ENCODE peak calls at places on chromosome X, in ten cellular contexts. E is mucosa of descending colon, T is colonic mucosa, M is fibroblast of pulmonary artery, W is Calu3, Z is kidney epithelial cell, S is astrocyte, P is Panc1, H is AG09309, B is uterus. N is an unnamed sample.

GRCh38 chrX:72539822-72540221 is 32.8 kb downstream of the HDAC8 start:
- DNase-seq in E (no peak), T (no peak), M (no peak), W (no peak), Z (no peak), S (no peak), P (no peak), H (no peak), B (no peak), N (no peak)

GRCh38 chrX:152927858-152928760 is 30.2 kb downstream of the ZNF185 start:
- DNase-seq in E (no peak), T (no peak), M (no peak), W (no peak), Z (no peak), S (no peak), P (no peak), H (no peak), B (no peak), N (no peak)

GRCh38 chrX:33808636-33809035 is 323.5 kb downstream of the FAM47A start:
- DNase-seq in E (no peak), T (no peak), M (no peak), W (no peak), Z (no peak), S (no peak), P (no peak), H (no peak), B (no peak), N (no peak)

GRCh38 chrX:16320765-16321355 is 153.6 kb downstream of the MAGEB17 start:
- DNase-seq in E (no peak), T (no peak), M (no peak), W (no peak), Z (peak), S (peak), P (no peak), H (no peak), B (no peak), N (peak)

GRCh38 chrX:122238801-122239200 is 945.3 kb upstream of the GRIA3 start:
- DNase-seq in E (no peak), T (no peak), M (peak), W (no peak), Z (no peak), S (peak), P (no peak), H (no peak), B (no peak), N (peak)

GRCh38 chrX:100208076-100208475 is 202.0 kb downstream of the PCDH19 start:
- DNase-seq in E (no peak), T (no peak), M (no peak), W (no peak), Z (no peak), S (no peak), P (no peak), H (no peak), B (no peak), N (no peak)

GRCh38 chrX:15789979-15790765 is at the start of gene ZRSR2:
- DNase-seq in E (peak), T (peak), M (peak), W (peak), Z (peak), S (peak), P (peak), H (no peak), B (peak), N (peak)

GRCh38 chrX:118226060-118226428 is 109.4 kb upstream of the KLHL13 start:
- DNase-seq in E (no peak), T (no peak), M (peak), W (no peak), Z (no peak), S (peak), P (peak), H (no peak), B (no peak), N (no peak)

GRCh38 chrX:13855689-13856425 is 39.0 kb upstream of the GPM6B start:
- DNase-seq in E (no peak), T (no peak), M (no peak), W (no peak), Z (no peak), S (peak), P (no peak), H (no peak), B (no peak), N (no peak)

GRCh38 chrX:10110984-10111363 is 45.8 kb upstream of the CLCN4 start:
- DNase-seq in E (peak), T (no peak), M (no peak), W (no peak), Z (no peak), S (no peak), P (no peak), H (no peak), B (no peak), N (peak)

GRCh38 chrX:108053218-108053617 is 8.4 kb downstream of the VSIG1 start:
- DNase-seq in E (no peak), T (no peak), M (no peak), W (no peak), Z (no peak), S (no peak), P (no peak), H (no peak), B (no peak), N (no peak)

GRCh38 chrX:154819771-154820341 is 14.6 kb upstream of the MPP1 start:
- DNase-seq in E (no peak), T (no peak), M (no peak), W (no peak), Z (no peak), S (no peak), P (no peak), H (no peak), B (no peak), N (no peak)

GRCh38 chrX:154698630-154699248 is 45.4 kb upstream of the CTAG2 start:
- DNase-seq in E (no peak), T (no peak), M (no peak), W (no peak), Z (no peak), S (no peak), P (no peak), H (no peak), B (no peak), N (no peak)

GRCh38 chrX:16750136-16750535 is 30.7 kb downstream of the SYAP1 start:
- DNase-seq in E (no peak), T (no peak), M (no peak), W (no peak), Z (no peak), S (no peak), P (no peak), H (no peak), B (no peak), N (no peak)

GRCh38 chrX:23554304-23554703 is 113.0 kb upstream of the PRDX4 start:
- DNase-seq in E (no peak), T (no peak), M (peak), W (peak), Z (peak), S (peak), P (peak), H (peak), B (no peak), N (peak)

GRCh38 chrX:129654652-129655546 is at the start of gene APLN:
- DNase-seq in E (peak), T (peak), M (peak), W (peak), Z (no peak), S (peak), P (no peak), H (no peak), B (peak), N (peak)

GRCh38 chrX:154734101-154734781 is 16.6 kb downstream of the GAB3 start:
- DNase-seq in E (peak), T (no peak), M (peak), W (no peak), Z (no peak), S (peak), P (no peak), H (no peak), B (peak), N (no peak)

GRCh38 chrX:132774312-132774711 is 184.1 kb downstream of the HS6ST2 start:
- DNase-seq in E (no peak), T (no peak), M (no peak), W (no peak), Z (peak), S (no peak), P (no peak), H (no peak), B (no peak), N (no peak)

GRCh38 chrX:33434256-33435092 is 223.1 kb upstream of the DMD start:
- DNase-seq in E (peak), T (peak), M (peak), W (peak), Z (no peak), S (peak), P (peak), H (peak), B (peak), N (peak)

GRCh38 chrX:106702636-106703035 is 23.9 kb upstream of the RNF128 start:
- DNase-seq in E (no peak), T (no peak), M (no peak), W (no peak), Z (no peak), S (no peak), P (no peak), H (no peak), B (no peak), N (no peak)

GRCh38 chrX:41589634-41590270 is 99.0 kb upstream of the GPR34 start:
- DNase-seq in E (no peak), T (no peak), M (peak), W (no peak), Z (peak), S (peak), P (no peak), H (no peak), B (no peak), N (peak)

GRCh38 chrX:139972113-139972512 is 6.8 kb upstream of the CXorf66 start:
- DNase-seq in E (no peak), T (no peak), M (no peak), W (no peak), Z (no peak), S (no peak), P (no peak), H (no peak), B (no peak), N (no peak)

GRCh38 chrX:139971394-139971749 is 6.1 kb upstream of the CXorf66 start:
- DNase-seq in E (no peak), T (no peak), M (no peak), W (no peak), Z (no peak), S (no peak), P (no peak), H (no peak), B (no peak), N (no peak)

GRCh38 chrX:139969286-139969685 is 4.0 kb upstream of the CXorf66 start:
- DNase-seq in E (no peak), T (no peak), M (no peak), W (no peak), Z (no peak), S (no peak), P (no peak), H (no peak), B (no peak), N (no peak)

GRCh38 chrX:139965421-139965820 is at the start of gene CXorf66:
- DNase-seq in E (no peak), T (no peak), M (no peak), W (no peak), Z (no peak), S (no peak), P (no peak), H (no peak), B (no peak), N (no peak)

DNA sequence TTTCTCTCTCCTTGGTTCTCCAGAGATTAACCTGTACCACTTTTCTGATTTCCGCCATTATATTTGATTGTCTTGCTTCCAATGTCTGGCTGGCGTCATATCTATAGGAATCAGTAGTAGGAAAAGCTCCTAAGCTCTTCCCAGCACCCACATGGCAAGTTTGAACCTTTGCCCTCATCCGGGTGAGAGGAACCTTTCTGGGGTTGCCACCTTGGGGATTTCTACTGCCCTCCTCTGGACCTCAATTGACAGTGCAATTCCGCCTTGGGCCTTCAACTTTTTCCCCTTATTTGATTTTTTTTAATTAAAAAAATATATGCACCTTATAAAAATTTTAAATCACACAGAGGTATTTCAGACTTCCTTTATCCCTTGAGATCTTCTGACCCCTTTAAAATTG is 2.0 kb upstream of the CXorf66 start:
- DNase-seq in E (no peak), T (peak), M (peak), W (no peak), Z (no peak), S (no peak), P (no peak), H (no peak), B (no peak), N (no peak)
- TF ChIP-seq CTCF in E (no peak), T (no peak), M (peak), W (peak), Z (peak), S (peak), P (peak), H (peak), B (no peak), N (peak)

GRCh38 chrX:63258144-63258543 is 93.0 kb downstream of the SPIN4 start:
- DNase-seq in E (no peak), T (no peak), M (no peak), W (no peak), Z (no peak), S (peak), P (no peak), H (no peak), B (no peak), N (peak)
- TF ChIP-seq CTCF in E (no peak), T (no peak), M (no peak), W (no peak), Z (no peak), S (no peak), P (no peak), H (no peak), B (no peak), N (no peak)

GRCh38 chrX:11460347-11460746 is 167.1 kb downstream of the AMELX start:
- DNase-seq in E (no peak), T (no peak), M (no peak), W (no peak), Z (no peak), S (no peak), P (no peak), H (no peak), B (no peak), N (no peak)
- TF ChIP-seq CTCF in E (no peak), T (no peak), M (peak), W (no peak), Z (peak), S (peak), P (no peak), H (no peak), B (no peak), N (no peak)

GRCh38 chrX:135477576-135477975 is 42.9 kb upstream of the INTS6L start:
- DNase-seq in E (peak), T (peak), M (peak), W (peak), Z (peak), S (peak), P (peak), H (peak), B (peak), N (peak)
- TF ChIP-seq CTCF in E (peak), T (no peak), M (peak), W (no peak), Z (peak), S (peak), P (peak), H (peak), B (no peak), N (no peak)

GRCh38 chrX:52271212-52271611 is 86.5 kb downstream of the MAGED4 start:
- DNase-seq in E (no peak), T (no peak), M (peak), W (peak), Z (no peak), S (no peak), P (no peak), H (no peak), B (no peak), N (peak)
- TF ChIP-seq CTCF in E (no peak), T (no peak), M (peak), W (peak), Z (peak), S (no peak), P (peak), H (peak), B (no peak), N (peak)

GRCh38 chrX:50988649-50989048 is 78.1 kb downstream of the BMP15 start:
- DNase-seq in E (no peak), T (peak), M (peak), W (peak), Z (no peak), S (peak), P (peak), H (peak), B (no peak), N (peak)
- TF ChIP-seq CTCF in E (no peak), T (peak), M (peak), W (no peak), Z (peak), S (peak), P (peak), H (peak), B (peak), N (peak)

GRCh38 chrX:21940356-21940829 is at the start of gene SMS:
- DNase-seq in E (peak), T (peak), M (peak), W (peak), Z (no peak), S (peak), P (no peak), H (no peak), B (peak), N (peak)
- TF ChIP-seq CTCF in E (no peak), T (no peak), M (no peak), W (no peak), Z (no peak), S (no peak), P (no peak), H (no peak), B (no peak), N (no peak)

GRCh38 chrX:27555514-27555913 is 34.6 kb upstream of the DCAF8L2 start:
- DNase-seq in E (no peak), T (no peak), M (peak), W (peak), Z (no peak), S (peak), P (no peak), H (no peak), B (no peak), N (no peak)
- TF ChIP-seq CTCF in E (no peak), T (peak), M (peak), W (peak), Z (peak), S (peak), P (peak), H (no peak), B (no peak), N (no peak)

DNA sequence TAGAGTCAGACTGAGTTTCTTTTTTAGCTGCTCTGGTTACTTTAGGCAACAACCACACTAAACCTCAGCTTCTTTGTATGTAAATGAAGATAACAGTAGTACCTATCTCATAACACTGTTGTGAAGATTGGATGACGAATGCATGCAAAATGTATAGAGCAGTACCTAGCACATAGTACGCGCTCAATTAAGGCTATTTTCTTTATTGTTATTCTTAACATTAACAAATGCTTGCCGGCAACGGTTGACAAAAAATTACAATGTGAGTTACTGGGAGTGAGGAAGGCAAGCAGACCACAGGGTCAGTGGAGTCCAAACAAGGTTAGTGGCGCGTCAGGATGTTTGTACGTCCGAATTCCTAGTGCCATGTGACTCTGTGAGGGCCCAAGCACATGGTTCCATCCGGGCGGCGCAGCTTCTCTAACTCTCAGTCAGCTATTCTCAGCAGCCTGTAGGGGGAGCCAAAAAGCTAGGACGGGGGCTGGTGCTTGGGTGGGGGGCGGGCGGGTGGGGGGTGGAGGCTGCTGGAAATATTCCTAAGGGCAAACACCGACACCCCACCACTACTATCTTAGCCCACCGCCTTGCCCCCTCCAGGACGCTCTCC is 795 bp upstream of the NALF2 start:
- DNase-seq in E (no peak), T (no peak), M (peak), W (no peak), Z (no peak), S (no peak), P (no peak), H (no peak), B (no peak), N (no peak)
- TF ChIP-seq CTCF in E (no peak), T (peak), M (peak), W (peak), Z (peak), S (no peak), P (peak), H (no peak), B (no peak), N (peak)

GRCh38 chrX:76550016-76550415 is 122.5 kb downstream of the MAGEE1 start:
- DNase-seq in E (no peak), T (no peak), M (no peak), W (peak), Z (no peak), S (no peak), P (no peak), H (no peak), B (no peak), N (no peak)

GRCh38 chrX:76555269-76555668 is 127.8 kb downstream of the MAGEE1 start:
- DNase-seq in E (no peak), T (no peak), M (no peak), W (no peak), Z (no peak), S (no peak), P (no peak), H (no peak), B (no peak), N (no peak)

DNA sequence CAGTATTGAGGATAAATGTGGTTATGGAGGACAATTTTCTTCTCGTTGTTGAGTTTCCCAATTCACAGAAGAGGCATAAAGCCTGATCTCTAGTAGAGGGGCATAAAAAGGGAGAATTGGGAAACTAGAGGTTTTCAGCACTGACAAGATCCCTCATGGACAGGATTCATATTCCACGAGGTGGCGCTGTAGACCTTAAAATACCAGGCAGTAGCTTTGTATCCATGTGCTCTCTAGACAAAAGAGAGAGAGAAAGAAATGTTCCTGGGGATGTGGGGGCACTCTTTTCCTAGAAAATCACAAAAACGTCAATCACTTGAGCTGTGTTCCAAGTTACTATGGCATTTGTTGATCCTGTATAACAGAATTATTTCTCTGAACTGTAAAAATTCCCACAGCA is 128.3 kb downstream of the MAGEE1 start:
- DNase-seq in E (no peak), T (no peak), M (peak), W (peak), Z (no peak), S (no peak), P (no peak), H (no peak), B (no peak), N (peak)
- TF ChIP-seq CTCF in E (no peak), T (no peak), M (peak), W (no peak), Z (no peak), S (peak), P (peak), H (no peak), B (no peak), N (peak)

N was measured in AG10803.